ENCODE peak calls at places on chromosomes 13 and 19, in seven cellular contexts. Z is vagina; P is HAP-1; U is CD8-positive, alpha-beta T cell; O is naive thymus-derived CD4-positive, alpha-beta T cell; K is upper lobe of right lung; F is A549. C is an unnamed sample.
A peak's percentile ranks its signal among the peaks of the same experiment; 100 is the strongest.

GRCh38 chr19:5646703-5647102 is 23.8 kb downstream of the SAFB start:
- DNase-seq in Z (no peak), K (no peak), O (no peak), F (no peak), U (no peak), P (no peak), C (no peak)

GRCh38 chr19:33248954-33249613 is 23.4 kb upstream of the SLC7A10 start:
- DNase-seq in F (peak; percentile 90), O (no peak), P (no peak), K (peak; percentile 86), Z (no peak), U (no peak), C (no peak)

GRCh38 chr19:43439183-43440063 is 24.7 kb downstream of the TEX101 start:
- DNase-seq in F (peak; percentile 72), P (no peak), O (peak; percentile 88), U (peak; percentile 70), Z (no peak), K (no peak), C (peak; percentile 46)

GRCh38 chr13:47175172-47175806 is 278.4 kb upstream of the HTR2A start:
- DNase-seq in O (no peak), K (no peak), F (no peak), U (no peak), P (no peak), Z (no peak), C (no peak)

GRCh38 chr19:56838930-56839664 is 1.4 kb downstream of the PEG3 start:
- DNase-seq in U (peak; percentile 59), F (no peak), O (no peak), P (no peak), K (peak; percentile 92), Z (peak; percentile 99), C (no peak)

GRCh38 chr13:99331881-99332293 is 24.7 kb upstream of the GPR183 start:
- DNase-seq in P (no peak), F (no peak), K (no peak), O (no peak), U (no peak), Z (no peak), C (no peak)

GRCh38 chr13:27081893-27082292 is 89.7 kb downstream of the USP12 start:
- DNase-seq in K (no peak), Z (no peak), O (no peak), F (no peak), U (no peak), P (no peak), C (no peak)

GRCh38 chr13:36418022-36418805 is 14.1 kb upstream of the CCNA1 start:
- DNase-seq in K (no peak), U (no peak), P (no peak), Z (no peak), F (no peak), O (no peak), C (no peak)

GRCh38 chr19:3061214-3062161 is 807 bp downstream of the TLE5 start:
- DNase-seq in K (peak; percentile 83), U (peak; percentile 86), Z (no peak), O (peak; percentile 91), P (no peak), F (no peak), C (peak; percentile 96)

GRCh38 chr19:8397746-8398721 is 7.9 kb downstream of the RAB11B start:
- DNase-seq in F (no peak), U (no peak), P (no peak), K (no peak), Z (no peak), O (no peak), C (no peak)

GRCh38 chr19:52086481-52086880 is 9.1 kb downstream of the ZNF841 start:
- DNase-seq in K (no peak), O (no peak), F (no peak), P (no peak), Z (no peak), U (no peak), C (no peak)

GRCh38 chr19:10228925-10229324 is 2.2 kb downstream of the S1PR2 start:
- DNase-seq in K (no peak), U (peak; percentile 51), Z (no peak), O (peak; percentile 38), F (peak; percentile 59), P (no peak), C (peak; percentile 53)

GRCh38 chr13:81929988-81930387 is 1589.1 kb upstream of the SPRY2 start:
- DNase-seq in Z (no peak), U (no peak), K (no peak), F (no peak), P (peak; percentile 82), O (no peak), C (no peak)

GRCh38 chr19:11420894-11421606 is 1.9 kb upstream of the RGL3 start:
- DNase-seq in F (no peak), U (no peak), P (no peak), Z (no peak), O (no peak), K (no peak), C (no peak)

DNA sequence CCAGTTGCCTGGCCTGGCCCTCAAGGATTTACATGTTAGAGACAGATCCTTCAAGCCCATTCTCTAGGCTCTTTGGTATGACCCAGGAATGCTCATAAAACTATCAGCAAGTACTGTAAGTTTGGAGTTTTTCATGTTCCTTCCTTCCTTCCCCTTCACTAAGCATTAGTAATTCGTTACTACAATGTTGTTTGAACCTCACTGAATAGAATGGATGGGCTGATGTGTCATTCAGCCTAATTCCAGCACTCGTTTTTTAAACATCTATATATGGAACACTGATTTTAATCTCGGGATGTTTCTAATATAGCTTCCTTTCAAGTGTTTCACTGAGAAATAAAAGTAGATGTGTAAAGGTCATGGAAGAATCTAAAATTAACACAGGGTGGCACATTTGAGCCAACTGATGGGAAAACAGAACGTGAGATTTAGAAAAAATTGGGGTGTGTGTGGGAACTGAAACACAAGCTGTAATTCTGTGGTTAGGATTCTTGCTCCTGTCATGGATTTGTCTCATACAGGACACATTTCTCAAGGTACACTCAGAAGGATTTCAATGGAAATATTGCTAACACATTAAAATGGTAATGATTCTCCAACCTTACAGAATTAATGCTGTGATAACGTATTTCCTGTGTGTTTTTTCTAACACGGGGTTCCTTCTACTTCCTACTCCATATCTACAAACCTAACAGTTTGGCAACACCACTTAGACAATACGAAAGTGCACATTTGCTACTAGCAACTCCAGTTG is 93.4 kb downstream of the FLT1 start:
- DNase-seq in U (no peak), F (no peak), K (no peak), O (no peak), Z (no peak), P (no peak), C (no peak)
- H3K4me1 ChIP-seq in U (no peaks in the 10 kb centered on the region), F (no peaks in the 10 kb centered on the region), K (peaks cover 13% of the 10 kb centered on the region), O (no peaks in the 10 kb centered on the region), Z (peaks cover 12% of the 10 kb centered on the region), P (no peaks in the 10 kb centered on the region), C (no peaks in the 10 kb centered on the region)

DNA sequence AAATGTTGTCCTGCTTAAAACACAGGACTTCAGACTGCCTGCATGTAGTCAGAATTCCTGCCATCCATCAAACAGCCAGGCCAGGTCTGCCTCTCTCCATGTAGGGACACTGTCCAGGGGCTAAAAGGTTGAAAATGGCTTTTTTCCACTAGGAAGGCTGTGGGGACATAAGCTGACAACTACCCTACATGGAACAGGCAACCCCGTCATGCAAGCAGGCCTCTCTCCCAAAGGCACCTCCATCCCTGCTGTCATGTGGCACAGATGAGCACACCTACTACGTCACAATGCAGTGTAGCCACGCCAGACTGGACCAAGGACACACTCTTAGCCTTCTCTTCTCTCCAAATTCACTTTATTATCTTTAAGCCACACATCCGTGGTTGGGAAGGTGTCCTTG is 40.8 kb downstream of the LATS2 start:
- DNase-seq in Z (no peak), U (no peak), K (peak; percentile 26), P (no peak), O (no peak), F (no peak), C (no peak)
- H3K4me1 ChIP-seq in Z (peaks cover 51% of the 10 kb centered on the region), U (peaks cover 3% of the 10 kb centered on the region), K (peaks cover 40% of the 10 kb centered on the region), P (peaks cover 6% of the 10 kb centered on the region), O (no peaks in the 10 kb centered on the region), F (peaks cover 33% of the 10 kb centered on the region), C (no peaks in the 10 kb centered on the region)

GRCh38 chr19:39407394-39407643 is 672 bp downstream of the ZFP36 start:
- DNase-seq in O (no peak), P (no peak), U (no peak), K (no peak), Z (no peak), F (no peak), C (no peak)

GRCh38 chr19:39405261-39405912 is 1.3 kb upstream of the ZFP36 start:
- DNase-seq in P (no peak), U (no peak), Z (no peak), O (peak; percentile 36), F (no peak), K (no peak), C (peak; percentile 63)

GRCh38 chr19:39407644-39408391 is 1.2 kb downstream of the ZFP36 start:
- DNase-seq in K (peak; percentile 85), F (no peak), U (peak; percentile 78), P (no peak), O (peak; percentile 84), Z (no peak), C (peak; percentile 86)

GRCh38 chr19:39406656-39407393 is at the start of gene ZFP36:
- DNase-seq in O (peak; percentile 87), K (peak; percentile 95), F (peak; percentile 95), P (peak; percentile 58), U (peak; percentile 87), Z (peak; percentile 98), C (peak; percentile 89)

DNA sequence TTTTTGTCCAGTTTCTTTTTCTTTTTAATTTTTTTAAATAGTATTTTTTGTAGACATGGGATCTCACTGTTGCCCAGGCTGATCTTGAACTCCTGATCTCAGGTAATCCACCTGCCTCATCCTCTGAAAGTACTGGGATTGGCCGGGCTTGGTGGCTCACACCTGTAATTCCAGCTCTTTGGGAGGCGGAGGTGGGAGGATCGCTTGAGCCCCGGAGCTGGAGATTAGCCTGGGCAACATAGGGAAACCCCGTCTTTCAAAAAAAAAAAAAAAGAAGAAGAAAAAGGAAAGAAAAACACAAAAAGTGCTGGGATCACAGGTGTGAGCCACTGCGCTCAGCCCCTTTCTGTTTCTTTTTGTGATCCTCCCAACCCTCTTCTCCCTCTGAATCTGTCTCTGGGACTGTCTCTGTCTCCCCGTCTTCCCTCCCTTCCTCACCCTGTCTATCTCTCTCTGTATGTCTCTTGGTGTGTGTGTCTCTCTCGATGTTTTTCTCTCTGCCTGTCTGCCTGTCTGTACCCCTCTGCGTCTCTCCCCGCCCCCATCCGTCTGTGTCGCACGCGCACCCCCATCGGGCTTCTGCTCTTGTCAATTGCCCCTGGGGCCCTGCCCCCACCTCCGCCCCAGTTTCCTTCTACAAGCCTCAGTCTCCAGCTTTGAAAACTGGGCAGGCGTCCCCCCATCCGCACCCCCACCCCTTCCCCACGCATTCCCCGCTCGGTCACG is 554 bp upstream of the ZFP36 start:
- DNase-seq in F (no peak), Z (peak; percentile 98), K (no peak), O (peak; percentile 95), U (peak; percentile 97), P (no peak), C (peak; percentile 80)
- H3K4me1 ChIP-seq in F (peaks cover 71% of the 10 kb centered on the region), Z (peaks cover 55% of the 10 kb centered on the region), K (peaks cover 40% of the 10 kb centered on the region), O (peaks cover 41% of the 10 kb centered on the region), U (peaks cover 57% of the 10 kb centered on the region), P (peaks cover 34% of the 10 kb centered on the region), C (peaks cover 83% of the 10 kb centered on the region)

DNA sequence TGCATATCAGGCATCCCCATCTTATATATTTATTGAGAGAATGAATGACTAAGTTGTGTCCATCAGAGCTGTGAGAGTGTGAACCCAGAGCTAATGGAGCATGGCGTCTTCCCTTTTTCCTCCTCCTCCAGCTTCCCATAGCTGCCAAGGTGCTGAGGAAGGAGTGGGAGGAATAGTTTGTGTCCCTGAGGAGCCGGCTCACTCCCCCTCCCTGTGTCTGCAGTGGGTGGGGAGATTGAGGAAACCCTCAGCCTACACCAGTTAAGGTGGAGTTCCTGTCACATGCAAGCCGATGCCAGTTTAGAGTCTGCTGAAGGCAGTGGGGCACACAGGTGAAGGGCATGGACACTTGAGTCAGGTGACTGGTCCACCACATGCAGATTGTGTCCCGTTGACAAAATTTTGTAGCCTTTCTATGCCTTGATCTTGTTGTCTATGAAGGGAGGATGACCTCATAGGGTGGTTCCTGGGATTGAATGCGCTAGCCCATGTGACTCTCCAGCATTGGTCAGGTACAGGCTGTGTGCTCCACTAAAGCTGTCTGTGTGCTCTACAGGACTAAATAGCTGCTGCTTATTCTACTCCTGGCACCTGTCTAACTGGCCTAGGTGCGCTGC is 47.6 kb upstream of the GPI start:
- DNase-seq in P (no peak), O (peak; percentile 37), Z (no peak), F (no peak), K (no peak), U (peak; percentile 34), C (peak; percentile 15)
- H3K4me1 ChIP-seq in P (no peaks in the 10 kb centered on the region), O (peaks cover 26% of the 10 kb centered on the region), Z (peaks cover 31% of the 10 kb centered on the region), F (peaks cover 25% of the 10 kb centered on the region), K (peaks cover 26% of the 10 kb centered on the region), U (peaks cover 30% of the 10 kb centered on the region), C (peaks cover 23% of the 10 kb centered on the region)

C was measured in CD4-positive, CD25-positive, alpha-beta regulatory T cell.